ENCODE peak calls at places on chromosomes 6 and 20, in seven cellular contexts. L is fibroblast of mammary gland, V is left lung, K is breast epithelium, X is heart left ventricle, N is PC-3, Q is GM12865. D is an unnamed sample.

GRCh38 chr20:46724343-46724959 is 15.0 kb downstream of the SLC2A10 start:
- DNase-seq in N (no peak), V (no peak), K (no peak), X (no peak), L (no peak), Q (no peak), D (no peak)

GRCh38 chr20:63011798-63012197 is 5.0 kb upstream of the BHLHE23 start:
- DNase-seq in V (no peak), K (no peak), N (peak; percentile 65), L (no peak), Q (peak; percentile 72), X (no peak), D (no peak)

GRCh38 chr6:17588011-17588410 is 12.1 kb upstream of the FAM8A1 start:
- DNase-seq in X (no peak), Q (no peak), K (no peak), L (no peak), N (no peak), V (no peak), D (no peak)

GRCh38 chr20:10218536-10219451 is at the start of gene SNAP25:
- DNase-seq in K (peak; percentile 76), N (peak; percentile 26), V (peak; percentile 56), Q (peak; percentile 46), X (no peak), L (peak; percentile 93), D (peak; percentile 57)

GRCh38 chr6:158783167-158783450 is 36.1 kb downstream of the EZR start:
- DNase-seq in X (no peak), Q (no peak), N (no peak), K (no peak), L (no peak), V (no peak), D (no peak)

GRCh38 chr20:5786930-5787826 is 37.0 kb downstream of the SHLD1 start:
- DNase-seq in X (no peak), Q (no peak), V (no peak), K (no peak), N (peak; percentile 23), L (peak; percentile 84), D (peak; percentile 86)

GRCh38 chr6:24897186-24897585 is 38.6 kb downstream of the RIPOR2 start:
- DNase-seq in L (no peak), Q (no peak), N (no peak), K (no peak), V (no peak), X (no peak), D (no peak)

GRCh38 chr6:15441215-15441868 is 195.5 kb downstream of the JARID2 start:
- DNase-seq in X (peak; percentile 35), L (peak; percentile 83), N (peak; percentile 83), V (no peak), K (no peak), Q (peak; percentile 58), D (peak; percentile 88)

GRCh38 chr6:158522616-158523015 is 37.3 kb upstream of the TMEM181 start:
- DNase-seq in L (no peak), Q (no peak), X (no peak), N (no peak), K (no peak), V (no peak), D (no peak)

GRCh38 chr6:142885182-142885867 is 59.7 kb downstream of the HIVEP2 start:
- DNase-seq in X (peak; percentile 38), K (peak; percentile 26), V (peak; percentile 28), N (peak; percentile 94), Q (peak; percentile 88), L (peak; percentile 99), D (peak; percentile 97)

GRCh38 chr6:127300411-127300810 is 33.7 kb downstream of the RNF146 start:
- DNase-seq in X (no peak), N (peak; percentile 23), V (no peak), K (no peak), L (peak; percentile 90), Q (no peak), D (peak; percentile 86)

GRCh38 chr6:146650799-146651481 is 52.2 kb downstream of the ADGB start:
- DNase-seq in V (no peak), N (peak; percentile 37), K (no peak), L (no peak), X (no peak), Q (peak; percentile 45), D (peak; percentile 23)

GRCh38 chr6:107436881-107437280 is 22.5 kb downstream of the PDSS2 start:
- DNase-seq in K (no peak), L (no peak), X (no peak), V (no peak), Q (no peak), N (no peak), D (no peak)

GRCh38 chr6:153045271-153045670 is 42.8 kb upstream of the MTRF1L start:
- DNase-seq in L (no peak), V (no peak), K (no peak), X (no peak), Q (no peak), N (no peak), D (no peak)

GRCh38 chr20:38229376-38230252 is 30.9 kb downstream of the KIAA1755 start:
- DNase-seq in L (peak; percentile 46), X (no peak), Q (peak; percentile 22), N (peak; percentile 68), K (no peak), V (no peak), D (peak; percentile 42)

GRCh38 chr20:63696311-63696627 is 183 bp upstream of the TNFRSF6B start:
- DNase-seq in N (peak; percentile 61), V (no peak), Q (no peak), L (no peak), K (no peak), X (no peak), D (no peak)

GRCh38 chr6:7087066-7087465 is 20.7 kb upstream of the RREB1 start:
- DNase-seq in V (no peak), X (no peak), Q (no peak), K (no peak), N (no peak), L (peak; percentile 36), D (peak; percentile 49)

GRCh38 chr20:44033344-44033743 is 118.7 kb downstream of the TOX2 start:
- DNase-seq in V (no peak), L (peak; percentile 51), K (no peak), X (no peak), Q (peak; percentile 28), N (no peak), D (peak; percentile 65)

GRCh38 chr6:122753688-122754056 is 25.8 kb upstream of the FABP7 start:
- DNase-seq in K (no peak), N (no peak), X (no peak), L (peak; percentile 26), V (no peak), Q (no peak), D (no peak)

GRCh38 chr6:2158596-2159271 is 86.7 kb downstream of the GMDS start:
- DNase-seq in V (no peak), L (peak; percentile 53), N (peak; percentile 25), X (no peak), K (no peak), Q (peak; percentile 3), D (peak; percentile 17)
- TF ChIP-seq CTCF in V (no peak), L (peak; percentile 49), N (peak; percentile 52), X (peak; percentile 20), K (no peak), Q (no peak), D (peak; percentile 32)

GRCh38 chr20:31712112-31712553 is 10.5 kb downstream of the BCL2L1 start:
- DNase-seq in K (peak; percentile 71), V (no peak), X (peak; percentile 62), N (peak; percentile 43), Q (no peak), L (no peak), D (no peak)

GRCh38 chr20:31712564-31713311 is 9.9 kb downstream of the BCL2L1 start:
- DNase-seq in K (peak; percentile 98), L (peak; percentile 90), X (peak; percentile 87), V (peak; percentile 78), Q (no peak), N (peak; percentile 97), D (peak; percentile 90)

GRCh38 chr20:31709939-31710338 is 12.7 kb downstream of the BCL2L1 start:
- DNase-seq in V (no peak), K (no peak), Q (no peak), X (no peak), N (peak; percentile 2), L (no peak), D (no peak)

GRCh38 chr20:31710423-31711250 is 12.0 kb downstream of the BCL2L1 start:
- DNase-seq in L (no peak), N (peak; percentile 47), V (peak; percentile 69), X (peak; percentile 42), K (peak; percentile 89), Q (no peak), D (no peak)

DNA sequence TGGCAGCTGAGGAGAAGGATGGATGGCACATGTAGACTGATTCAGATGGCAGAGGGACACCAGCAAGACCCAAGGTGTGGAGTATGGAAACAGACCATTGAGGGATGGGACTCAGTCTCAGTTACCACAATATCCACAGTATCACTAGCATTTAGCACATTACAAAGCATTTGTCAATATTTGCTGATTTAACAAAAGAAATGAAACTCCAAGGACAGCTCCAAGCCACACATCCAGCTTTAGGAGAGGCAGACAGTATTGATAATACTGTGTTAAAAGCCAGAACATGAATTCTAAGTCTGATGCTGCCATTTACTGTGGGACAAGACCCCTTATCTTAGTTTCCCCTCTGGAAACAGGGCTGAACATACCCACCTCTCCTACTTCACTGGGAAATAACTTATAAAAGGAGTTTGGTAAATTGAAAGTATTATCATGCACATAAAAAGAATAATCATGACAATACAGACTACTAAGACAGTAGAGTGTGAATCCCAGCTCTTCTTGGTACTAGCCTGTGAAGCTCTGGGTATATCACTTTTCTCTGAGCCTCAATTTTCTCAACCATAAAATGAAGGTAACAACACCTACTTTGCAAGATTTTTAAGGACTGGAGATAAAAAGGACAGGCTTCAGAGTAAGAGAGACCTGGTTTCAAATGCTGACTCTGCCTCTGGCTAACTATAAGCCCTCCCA is 11.1 kb downstream of the BCL2L1 start:
- DNase-seq in V (no peak), K (no peak), X (no peak), N (peak; percentile 20), L (no peak), Q (no peak), D (no peak)
- H3K4me3 ChIP-seq in V (no peak overlapping the region), K (peak overlapping the region; percentile 59), X (peak overlapping the region; percentile 35), N (peak overlapping the region; percentile 59), L (no peak overlapping the region), Q (no peak overlapping the region), D (no peak overlapping the region)

DNA sequence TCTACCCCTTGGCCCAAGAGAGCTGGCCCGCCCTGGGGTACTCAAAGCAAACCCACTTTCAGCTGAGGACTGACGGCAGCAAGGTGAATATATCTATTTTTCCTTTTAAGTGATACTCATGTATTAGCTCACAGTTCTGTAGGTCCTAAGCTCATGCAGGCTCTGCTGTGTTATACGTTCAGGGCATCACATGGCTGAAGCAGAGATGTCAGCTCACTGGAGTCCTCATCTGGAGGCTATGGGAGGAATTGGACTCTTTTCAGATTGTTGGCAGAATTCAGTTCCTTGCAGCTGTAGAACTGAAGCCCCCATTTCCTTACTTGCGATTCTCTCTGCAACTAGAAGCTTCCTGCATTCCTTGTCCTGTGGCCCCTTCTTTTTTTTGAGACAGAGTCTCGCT is 10.7 kb upstream of the SLC9A8 start:
- DNase-seq in X (no peak), Q (peak; percentile 41), V (no peak), N (no peak), K (no peak), L (no peak), D (no peak)
- TF ChIP-seq CTCF in X (no peak), Q (no peak), V (no peak), N (no peak), K (no peak), L (no peak), D (no peak)

DNA sequence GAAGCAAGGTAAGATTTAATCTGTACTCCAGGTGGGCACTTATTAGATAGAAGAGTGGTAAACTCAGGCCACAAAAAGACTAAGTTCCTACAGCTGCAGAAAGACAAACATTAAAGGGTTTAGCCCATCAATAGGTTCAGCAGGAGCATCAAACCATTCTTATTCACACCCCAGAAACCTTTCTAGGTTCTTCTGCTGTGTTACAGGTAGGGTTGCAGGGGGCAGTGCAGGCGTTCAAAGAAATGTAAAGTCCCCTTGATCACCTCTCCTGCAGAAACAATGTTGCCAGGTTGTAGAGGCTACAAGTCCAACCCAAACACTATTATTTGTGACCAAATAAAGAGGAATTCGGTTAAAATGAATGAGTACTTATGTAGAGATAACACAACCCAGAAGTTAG is 31.8 kb downstream of the PHACTR1 start:
- DNase-seq in L (no peak), Q (no peak), V (no peak), N (no peak), X (no peak), K (no peak), D (no peak)
- H3K4me3 ChIP-seq in L (no peak overlapping the region), Q (no peak overlapping the region), V (no peak overlapping the region), N (no peak overlapping the region), X (no peak overlapping the region), K (no peak overlapping the region), D (no peak overlapping the region)

D was measured in fibroblast of the aortic adventitia.